ENCODE peak calls at places on chromosomes 5 and 9, in seven cellular contexts. T, U, S, Z, B, Y and I are unnamed samples.

GRCh38 chr5:113606298-113607134 is 93.0 kb downstream of the YTHDC2 start:
- DNase-seq in T (no peak), U (peak), S (peak), Z (peak), B (no peak), Y (no peak), I (peak)

GRCh38 chr5:134450374-134450773 is 38.7 kb upstream of the CDKN2AIPNL start:
- DNase-seq in T (no peak), U (no peak), S (no peak), Z (no peak), B (no peak), Y (no peak), I (no peak)

GRCh38 chr5:178123094-178123986 is 7.5 kb upstream of the RMND5B start:
- DNase-seq in T (no peak), U (no peak), S (peak), Z (no peak), B (no peak), Y (no peak), I (no peak)

GRCh38 chr9:137479892-137480685 is 21.0 kb upstream of the NSMF start:
- DNase-seq in T (no peak), U (no peak), S (peak), Z (no peak), B (peak), Y (peak), I (no peak)

GRCh38 chr5:14295610-14296009 is 152.5 kb downstream of the TRIO start:
- DNase-seq in T (no peak), U (no peak), S (no peak), Z (no peak), B (no peak), Y (no peak), I (no peak)

GRCh38 chr5:151239237-151239861 is 13.6 kb upstream of the GM2A start:
- DNase-seq in T (peak), U (peak), S (peak), Z (peak), B (peak), Y (peak), I (peak)

GRCh38 chr5:32785639-32786216 is 74.6 kb downstream of the NPR3 start:
- DNase-seq in T (no peak), U (no peak), S (no peak), Z (no peak), B (no peak), Y (no peak), I (no peak)

GRCh38 chr5:133916479-133916878 is 51.9 kb downstream of the C5orf15 start:
- DNase-seq in T (no peak), U (no peak), S (no peak), Z (no peak), B (no peak), Y (no peak), I (no peak)

GRCh38 chr5:107669543-107670027 is 1.2 kb downstream of the EFNA5 start:
- DNase-seq in T (no peak), U (peak), S (no peak), Z (peak), B (peak), Y (no peak), I (no peak)

GRCh38 chr9:98099898-98100297 is 19.1 kb downstream of the TRIM14 start:
- DNase-seq in T (no peak), U (no peak), S (no peak), Z (no peak), B (peak), Y (no peak), I (no peak)

GRCh38 chr5:141512390-141513020 is 23.6 kb downstream of the PCDHGC5 start:
- DNase-seq in T (no peak), U (peak), S (peak), Z (peak), B (peak), Y (peak), I (peak)

GRCh38 chr9:122606587-122606986 is 8.0 kb upstream of the OR1Q1 start:
- DNase-seq in T (no peak), U (no peak), S (no peak), Z (no peak), B (no peak), Y (no peak), I (no peak)

GRCh38 chr5:71587709-71588532 is 781 bp downstream of the MCCC2 start:
- DNase-seq in T (no peak), U (no peak), S (no peak), Z (no peak), B (no peak), Y (no peak), I (peak)

GRCh38 chr5:17665836-17666235 is 31.6 kb downstream of the TAF11L14 start:
- DNase-seq in T (no peak), U (no peak), S (no peak), Z (no peak), B (no peak), Y (no peak), I (no peak)

GRCh38 chr9:125682340-125682739 is 24.7 kb downstream of the MAPKAP1 start:
- DNase-seq in T (no peak), U (no peak), S (no peak), Z (no peak), B (no peak), Y (no peak), I (no peak)

GRCh38 chr5:31770157-31770556 is 131.2 kb downstream of the PDZD2 start:
- DNase-seq in T (no peak), U (no peak), S (no peak), Z (no peak), B (no peak), Y (no peak), I (no peak)

GRCh38 chr5:16457853-16458252 is 7.7 kb downstream of the ZNF622 start:
- DNase-seq in T (no peak), U (no peak), S (no peak), Z (peak), B (no peak), Y (no peak), I (no peak)
- H3K27ac ChIP-seq in T (no peak), U (no peak), S (no peak), Z (peak), B (no peak), Y (peak), I (no peak)

GRCh38 chr9:111661150-111661801 is at the start of gene GNG10:
- DNase-seq in T (peak), U (peak), S (peak), Z (peak), B (peak), Y (peak), I (peak)
- H3K27ac ChIP-seq in T (peak), U (peak), S (peak), Z (peak), B (peak), Y (peak), I (peak)

GRCh38 chr5:34721359-34721758 is 65.2 kb downstream of the RAI14 start:
- DNase-seq in T (no peak), U (no peak), S (no peak), Z (peak), B (no peak), Y (no peak), I (no peak)
- H3K27ac ChIP-seq in T (no peak), U (no peak), S (no peak), Z (peak), B (no peak), Y (no peak), I (no peak)

DNA sequence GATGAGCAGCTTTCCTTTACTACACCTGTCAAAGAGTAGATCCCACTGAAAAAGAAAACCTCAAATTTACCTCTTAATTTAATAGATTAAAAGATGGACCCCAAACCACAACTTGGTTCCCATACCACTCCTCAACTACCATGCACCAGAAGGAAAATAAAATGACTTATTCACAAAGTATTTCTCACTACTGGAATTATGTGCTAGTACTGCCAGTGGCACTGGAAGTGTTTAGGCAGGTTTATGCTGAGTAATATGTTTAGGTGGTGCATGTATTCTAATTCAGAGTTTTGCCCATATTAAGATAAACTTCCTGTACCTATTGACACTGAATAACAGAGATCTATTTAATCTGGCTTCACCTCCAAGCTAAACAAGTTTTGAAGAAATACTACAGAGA is 6.6 kb downstream of the PLK2 start:
- DNase-seq in T (no peak), U (no peak), S (no peak), Z (no peak), B (no peak), Y (no peak), I (no peak)
- H3K27ac ChIP-seq in T (no peak), U (no peak), S (no peak), Z (no peak), B (no peak), Y (no peak), I (no peak)